ENCODE peak calls at places on chromosomes 11 and 22, in seven cellular contexts. One of them, this sample, is unnamed.

GRCh38 chr11:111526501-111526900 is 11.9 kb downstream of the HOATZ start:
- DNase-seq in SK-N-SH: no peak
- DNase-seq in HepG2: no peak
- DNase-seq in K562: no peak
- DNase-seq in HCT116: no peak
- DNase-seq in H1: no peak
- DNase-seq in GM12878: no peak
- DNase-seq in this sample: no peak

GRCh38 chr11:85628771-85629341 is 463 bp downstream of the TMEM126B start:
- DNase-seq in H1: no peak
- DNase-seq in HepG2: peak
- DNase-seq in HCT116: no peak
- DNase-seq in SK-N-SH: no peak
- DNase-seq in K562: no peak
- DNase-seq in GM12878: no peak
- DNase-seq in this sample: no peak

GRCh38 chr11:111417011-111417765 is 38.1 kb upstream of the POU2AF1 start:
- DNase-seq in HCT116: no peak
- DNase-seq in K562: no peak
- DNase-seq in HepG2: peak
- DNase-seq in H1: no peak
- DNase-seq in SK-N-SH: no peak
- DNase-seq in GM12878: peak
- DNase-seq in this sample: no peak

GRCh38 chr22:42760806-42761565 is 40.3 kb upstream of the A4GALT start:
- DNase-seq in H1: no peak
- DNase-seq in SK-N-SH: no peak
- DNase-seq in K562: no peak
- DNase-seq in GM12878: no peak
- DNase-seq in HepG2: no peak
- DNase-seq in HCT116: no peak
- DNase-seq in this sample: no peak

GRCh38 chr11:30889116-30889765 is 303.1 kb upstream of the MPPED2 start:
- DNase-seq in HepG2: no peak
- DNase-seq in HCT116: no peak
- DNase-seq in SK-N-SH: no peak
- DNase-seq in GM12878: no peak
- DNase-seq in H1: no peak
- DNase-seq in K562: no peak
- DNase-seq in this sample: no peak

GRCh38 chr22:35537252-35537651 is 3.4 kb upstream of the RASD2 start:
- DNase-seq in GM12878: no peak
- DNase-seq in K562: no peak
- DNase-seq in SK-N-SH: no peak
- DNase-seq in H1: no peak
- DNase-seq in HCT116: no peak
- DNase-seq in HepG2: no peak
- DNase-seq in this sample: no peak

GRCh38 chr11:32729976-32730375 is 64.5 kb downstream of the CCDC73 start:
- DNase-seq in H1: no peak
- DNase-seq in HepG2: no peak
- DNase-seq in HCT116: no peak
- DNase-seq in K562: no peak
- DNase-seq in SK-N-SH: no peak
- DNase-seq in GM12878: no peak
- DNase-seq in this sample: no peak

GRCh38 chr11:131955901-131956300 is 585.5 kb downstream of the NTM start:
- DNase-seq in H1: no peak
- DNase-seq in SK-N-SH: no peak
- DNase-seq in K562: no peak
- DNase-seq in GM12878: no peak
- DNase-seq in HCT116: no peak
- DNase-seq in HepG2: no peak
- DNase-seq in this sample: no peak

GRCh38 chr22:20610243-20610686 is 102.9 kb downstream of the MED15 start:
- DNase-seq in HCT116: no peak
- DNase-seq in H1: no peak
- DNase-seq in GM12878: no peak
- DNase-seq in HepG2: no peak
- DNase-seq in SK-N-SH: no peak
- DNase-seq in K562: no peak
- DNase-seq in this sample: no peak

GRCh38 chr11:107545101-107545514 is 20.4 kb downstream of the ALKBH8 start:
- DNase-seq in K562: no peak
- DNase-seq in GM12878: no peak
- DNase-seq in HCT116: peak
- DNase-seq in H1: no peak
- DNase-seq in HepG2: no peak
- DNase-seq in SK-N-SH: no peak
- DNase-seq in this sample: no peak

GRCh38 chr22:50058338-50059184 is 463 bp upstream of the TTLL8 start:
- DNase-seq in K562: no peak
- DNase-seq in H1: no peak
- DNase-seq in HepG2: no peak
- DNase-seq in SK-N-SH: peak
- DNase-seq in GM12878: no peak
- DNase-seq in HCT116: no peak
- DNase-seq in this sample: no peak

GRCh38 chr22:16783930-16784354 is 41.3 kb downstream of the XKR3 start:
- DNase-seq in H1: no peak
- DNase-seq in HepG2: peak
- DNase-seq in K562: peak
- DNase-seq in HCT116: peak
- DNase-seq in GM12878: no peak
- DNase-seq in SK-N-SH: peak
- DNase-seq in this sample: peak

GRCh38 chr11:6202036-6202435 is 3.0 kb downstream of the OR52W1 start:
- DNase-seq in K562: no peak
- DNase-seq in HCT116: no peak
- DNase-seq in H1: no peak
- DNase-seq in HepG2: no peak
- DNase-seq in GM12878: no peak
- DNase-seq in SK-N-SH: no peak
- DNase-seq in this sample: no peak

GRCh38 chr11:107591098-107591445 is at the start of gene ELMOD1:
- DNase-seq in HepG2: peak
- DNase-seq in K562: peak
- DNase-seq in SK-N-SH: peak
- DNase-seq in H1: no peak
- DNase-seq in HCT116: no peak
- DNase-seq in GM12878: no peak
- DNase-seq in this sample: peak

GRCh38 chr22:20299736-20300136 is 20.1 kb downstream of the DGCR6L start:
- DNase-seq in K562: no peak
- DNase-seq in H1: no peak
- DNase-seq in HCT116: no peak
- DNase-seq in GM12878: no peak
- DNase-seq in SK-N-SH: no peak
- DNase-seq in HepG2: no peak
- DNase-seq in this sample: peak

GRCh38 chr11:65633390-65634139 is 4.3 kb upstream of the SIPA1 start:
- DNase-seq in HCT116: no peak
- DNase-seq in GM12878: no peak
- DNase-seq in SK-N-SH: no peak
- DNase-seq in H1: no peak
- DNase-seq in HepG2: no peak
- DNase-seq in K562: no peak
- DNase-seq in this sample: no peak

GRCh38 chr11:19628018-19628417 is 84.6 kb upstream of the NAV2 start:
- DNase-seq in GM12878: no peak
- DNase-seq in HCT116: no peak
- DNase-seq in H1: no peak
- DNase-seq in K562: no peak
- DNase-seq in SK-N-SH: no peak
- DNase-seq in HepG2: no peak
- DNase-seq in this sample: no peak

GRCh38 chr11:87437844-87438223 is 400.1 kb downstream of the TMEM135 start:
- DNase-seq in H1: no peak
- DNase-seq in HCT116: no peak
- DNase-seq in HepG2: no peak
- DNase-seq in K562: no peak
- DNase-seq in GM12878: no peak
- DNase-seq in SK-N-SH: no peak
- DNase-seq in this sample: no peak

GRCh38 chr11:9567401-9567800 is 6.1 kb upstream of the WEE1 start:
- DNase-seq in GM12878: no peak
- DNase-seq in HCT116: no peak
- DNase-seq in H1: no peak
- DNase-seq in HepG2: no peak
- DNase-seq in SK-N-SH: no peak
- DNase-seq in K562: no peak
- DNase-seq in this sample: no peak

GRCh38 chr22:24807284-24807950 is 1.4 kb downstream of the SGSM1 start:
- DNase-seq in H1: no peak
- DNase-seq in K562: no peak
- DNase-seq in HCT116: no peak
- DNase-seq in HepG2: no peak
- DNase-seq in SK-N-SH: peak
- DNase-seq in GM12878: no peak
- DNase-seq in this sample: peak

GRCh38 chr22:23196165-23196564 is 15.9 kb downstream of the BCR start:
- DNase-seq in K562: peak
- DNase-seq in HCT116: no peak
- DNase-seq in SK-N-SH: no peak
- DNase-seq in H1: no peak
- DNase-seq in HepG2: no peak
- DNase-seq in GM12878: no peak
- DNase-seq in this sample: no peak

GRCh38 chr11:1751521-1751921 is 1.1 kb upstream of the IFITM10 start:
- DNase-seq in HCT116: no peak
- DNase-seq in SK-N-SH: no peak
- DNase-seq in HepG2: no peak
- DNase-seq in K562: no peak
- DNase-seq in GM12878: no peak
- DNase-seq in H1: no peak
- DNase-seq in this sample: peak

GRCh38 chr22:19664951-19665783 is 49.1 kb upstream of the SEPTIN5 start:
- DNase-seq in HepG2: no peak
- DNase-seq in GM12878: no peak
- DNase-seq in K562: peak
- DNase-seq in SK-N-SH: no peak
- DNase-seq in HCT116: no peak
- DNase-seq in H1: no peak
- DNase-seq in this sample: no peak

GRCh38 chr11:108559904-108560303 is 33.7 kb downstream of the EXPH5 start:
- DNase-seq in H1: no peak
- DNase-seq in SK-N-SH: no peak
- DNase-seq in HCT116: no peak
- DNase-seq in GM12878: no peak
- DNase-seq in K562: no peak
- DNase-seq in HepG2: no peak
- DNase-seq in this sample: no peak

GRCh38 chr11:33454264-33454663 is 197.1 kb downstream of the HIPK3 start:
- DNase-seq in SK-N-SH: peak
- DNase-seq in HCT116: no peak
- DNase-seq in HepG2: no peak
- DNase-seq in H1: no peak
- DNase-seq in GM12878: no peak
- DNase-seq in K562: no peak
- DNase-seq in this sample: no peak

GRCh38 chr11:117490911-117491310 is 163.3 kb downstream of the CEP164 start:
- DNase-seq in GM12878: no peak
- DNase-seq in HepG2: no peak
- DNase-seq in SK-N-SH: no peak
- DNase-seq in K562: no peak
- DNase-seq in H1: no peak
- DNase-seq in HCT116: no peak
- DNase-seq in this sample: no peak

GRCh38 chr11:117495357-117495756 is 167.7 kb downstream of the CEP164 start:
- DNase-seq in GM12878: no peak
- DNase-seq in HepG2: no peak
- DNase-seq in K562: no peak
- DNase-seq in SK-N-SH: no peak
- DNase-seq in HCT116: no peak
- DNase-seq in H1: no peak
- DNase-seq in this sample: no peak

GRCh38 chr11:117490019-117490679 is 162.5 kb downstream of the CEP164 start:
- DNase-seq in SK-N-SH: peak
- DNase-seq in HepG2: no peak
- DNase-seq in K562: no peak
- DNase-seq in GM12878: no peak
- DNase-seq in H1: no peak
- DNase-seq in HCT116: no peak
- DNase-seq in this sample: peak

GRCh38 chr11:117488996-117489952 is 161.6 kb downstream of the CEP164 start:
- DNase-seq in K562: no peak
- DNase-seq in GM12878: no peak
- DNase-seq in HepG2: no peak
- DNase-seq in HCT116: no peak
- DNase-seq in SK-N-SH: peak
- DNase-seq in H1: no peak
- DNase-seq in this sample: no peak

GRCh38 chr11:117492578-117493251 is 165.1 kb downstream of the CEP164 start:
- DNase-seq in HepG2: no peak
- DNase-seq in HCT116: no peak
- DNase-seq in GM12878: no peak
- DNase-seq in H1: peak
- DNase-seq in K562: no peak
- DNase-seq in SK-N-SH: peak
- DNase-seq in this sample: no peak
- TF ChIP-seq JUND in HepG2: no peak
- TF ChIP-seq JUND in HCT116: no peak
- TF ChIP-seq JUND in GM12878: no peak
- TF ChIP-seq JUND in H1: no peak
- TF ChIP-seq JUND in K562: no peak
- TF ChIP-seq JUND in SK-N-SH: no peak
- TF ChIP-seq JUND in this sample: no peak

GRCh38 chr22:37057226-37057625 is 5.7 kb downstream of the KCTD17 start:
- DNase-seq in HepG2: no peak
- DNase-seq in H1: no peak
- DNase-seq in GM12878: no peak
- DNase-seq in SK-N-SH: no peak
- DNase-seq in K562: no peak
- DNase-seq in HCT116: no peak
- DNase-seq in this sample: no peak
- TF ChIP-seq JUND in HepG2: no peak
- TF ChIP-seq JUND in H1: no peak
- TF ChIP-seq JUND in GM12878: no peak
- TF ChIP-seq JUND in SK-N-SH: no peak
- TF ChIP-seq JUND in K562: no peak
- TF ChIP-seq JUND in HCT116: no peak
- TF ChIP-seq JUND in this sample: no peak

GRCh38 chr11:68447015-68447801 is 13.3 kb upstream of the PPP6R3 start:
- DNase-seq in K562: peak
- DNase-seq in H1: peak
- DNase-seq in HepG2: peak
- DNase-seq in SK-N-SH: peak
- DNase-seq in HCT116: peak
- DNase-seq in GM12878: no peak
- DNase-seq in this sample: peak
- TF ChIP-seq JUND in K562: peak
- TF ChIP-seq JUND in H1: no peak
- TF ChIP-seq JUND in HepG2: no peak
- TF ChIP-seq JUND in SK-N-SH: no peak
- TF ChIP-seq JUND in HCT116: no peak
- TF ChIP-seq JUND in GM12878: no peak
- TF ChIP-seq JUND in this sample: no peak

GRCh38 chr11:96652516-96652915 is 262.7 kb downstream of the JRKL start:
- DNase-seq in H1: no peak
- DNase-seq in HCT116: no peak
- DNase-seq in GM12878: no peak
- DNase-seq in SK-N-SH: no peak
- DNase-seq in K562: no peak
- DNase-seq in HepG2: no peak
- DNase-seq in this sample: no peak
- TF ChIP-seq JUND in H1: no peak
- TF ChIP-seq JUND in HCT116: no peak
- TF ChIP-seq JUND in GM12878: no peak
- TF ChIP-seq JUND in SK-N-SH: no peak
- TF ChIP-seq JUND in K562: no peak
- TF ChIP-seq JUND in HepG2: no peak
- TF ChIP-seq JUND in this sample: no peak